ENCODE peak calls at places on chromosome 20, in seven cellular contexts. B is fibroblast of the conjunctiva; V is iPS DF 19.7; Z is IMR-90; U is mucosa of descending colon; P is RCC 7860; L is central memory CD4-positive, alpha-beta T cell. R is an unnamed sample.

GRCh38 chr20:20489623-20490341 is 121.9 kb downstream of the INSM1 start:
- DNase-seq in L (no peak), V (no peak), U (no peak), Z (peak), P (no peak), B (no peak), R (no peak)

GRCh38 chr20:43440531-43440930 is 17.2 kb upstream of the SRSF6 start:
- DNase-seq in L (no peak), Z (no peak), U (no peak), V (no peak), B (no peak), P (no peak), R (no peak)

GRCh38 chr20:48697845-48698491 is 129.8 kb downstream of the PREX1 start:
- DNase-seq in P (peak), B (peak), L (no peak), U (peak), Z (peak), V (no peak), R (no peak)

GRCh38 chr20:47173596-47174216 is 182.8 kb downstream of the ZMYND8 start:
- DNase-seq in U (no peak), P (no peak), V (no peak), L (no peak), Z (no peak), B (no peak), R (no peak)

GRCh38 chr20:45416917-45417316 is 976 bp downstream of the PIGT start:
- DNase-seq in L (no peak), V (no peak), B (no peak), U (no peak), P (no peak), Z (no peak), R (no peak)

GRCh38 chr20:50876063-50876685 is 55.1 kb downstream of the ADNP start:
- DNase-seq in B (no peak), P (no peak), U (no peak), Z (no peak), V (no peak), L (no peak), R (no peak)

GRCh38 chr20:58906894-58907293 is 54.4 kb downstream of the GNAS start:
- DNase-seq in Z (peak), U (no peak), P (no peak), B (peak), L (no peak), V (no peak), R (no peak)

GRCh38 chr20:57259179-57260021 is 7.0 kb downstream of the BMP7 start:
- DNase-seq in U (no peak), B (no peak), Z (no peak), P (no peak), V (no peak), L (no peak), R (no peak)

GRCh38 chr20:24672886-24673677 is 203.7 kb downstream of the SYNDIG1 start:
- DNase-seq in P (peak), B (peak), L (no peak), V (no peak), U (no peak), Z (peak), R (no peak)

GRCh38 chr20:24782801-24783630 is 166.1 kb upstream of the CST7 start:
- DNase-seq in U (no peak), L (no peak), Z (no peak), P (no peak), V (no peak), B (no peak), R (no peak)

GRCh38 chr20:61565791-61566190 is 313.7 kb downstream of the CDH4 start:
- DNase-seq in B (no peak), P (no peak), U (peak), Z (no peak), L (no peak), V (no peak), R (no peak)

GRCh38 chr20:37343212-37343993 is 2.5 kb upstream of the SRC start:
- DNase-seq in L (no peak), Z (no peak), V (no peak), P (no peak), U (peak), B (no peak), R (no peak)

GRCh38 chr20:31666258-31667042 is 28.7 kb downstream of the COX4I2 start:
- DNase-seq in P (no peak), B (no peak), L (peak), U (peak), Z (no peak), V (no peak), R (peak)

R was measured in naive B cell.